ENCODE peak calls at places on chromosomes 12 and 14, in eight cellular contexts. One of them, this sample, is unnamed.

GRCh38 chr12:113167868-113168267 is 17.4 kb downstream of the DDX54 start:
- DNase-seq in astrocyte of the spinal cord: no peak
- DNase-seq in brain microvascular endothelial cell: no peak
- DNase-seq in AG04449: no peak
- DNase-seq in right lobe of liver: no peak
- DNase-seq in glutamatergic neuron: no peak
- DNase-seq in WTC11: no peak
- DNase-seq in GM23338: no peak
- DNase-seq in this sample: no peak

GRCh38 chr12:122190842-122191668 is 8.1 kb downstream of the LRRC43 start:
- DNase-seq in astrocyte of the spinal cord: peak; percentile 50
- DNase-seq in brain microvascular endothelial cell: peak; percentile 62
- DNase-seq in AG04449: no peak
- DNase-seq in right lobe of liver: peak; percentile 64
- DNase-seq in glutamatergic neuron: peak; percentile 82
- DNase-seq in WTC11: peak; percentile 86
- DNase-seq in GM23338: peak; percentile 88
- DNase-seq in this sample: no peak

GRCh38 chr12:124744659-124745467 is 118.8 kb downstream of the SCARB1 start:
- DNase-seq in astrocyte of the spinal cord: no peak
- DNase-seq in brain microvascular endothelial cell: no peak
- DNase-seq in AG04449: no peak
- DNase-seq in right lobe of liver: no peak
- DNase-seq in glutamatergic neuron: peak; percentile 57
- DNase-seq in WTC11: peak; percentile 59
- DNase-seq in GM23338: peak; percentile 82
- DNase-seq in this sample: no peak

GRCh38 chr12:117832459-117833457 is 136.0 kb downstream of the KSR2 start:
- DNase-seq in astrocyte of the spinal cord: peak; percentile 46
- DNase-seq in brain microvascular endothelial cell: no peak
- DNase-seq in AG04449: no peak
- DNase-seq in right lobe of liver: no peak
- DNase-seq in glutamatergic neuron: no peak
- DNase-seq in WTC11: no peak
- DNase-seq in GM23338: no peak
- DNase-seq in this sample: no peak

GRCh38 chr12:93090768-93091172 is 161.7 kb upstream of the EEA1 start:
- DNase-seq in astrocyte of the spinal cord: peak; percentile 85
- DNase-seq in brain microvascular endothelial cell: peak; percentile 46
- DNase-seq in AG04449: no peak
- DNase-seq in right lobe of liver: no peak
- DNase-seq in glutamatergic neuron: no peak
- DNase-seq in WTC11: no peak
- DNase-seq in GM23338: no peak
- DNase-seq in this sample: no peak

GRCh38 chr12:38469689-38470088 is 153.1 kb downstream of the ALG10B start:
- DNase-seq in astrocyte of the spinal cord: no peak
- DNase-seq in brain microvascular endothelial cell: no peak
- DNase-seq in AG04449: no peak
- DNase-seq in right lobe of liver: no peak
- DNase-seq in glutamatergic neuron: no peak
- DNase-seq in WTC11: no peak
- DNase-seq in GM23338: no peak
- DNase-seq in this sample: no peak

GRCh38 chr14:29352681-29353080 is 575.0 kb downstream of the PRKD1 start:
- DNase-seq in astrocyte of the spinal cord: no peak
- DNase-seq in brain microvascular endothelial cell: no peak
- DNase-seq in AG04449: no peak
- DNase-seq in right lobe of liver: no peak
- DNase-seq in glutamatergic neuron: no peak
- DNase-seq in WTC11: no peak
- DNase-seq in GM23338: no peak
- DNase-seq in this sample: no peak

GRCh38 chr14:33237102-33237501 is 298.4 kb downstream of the NPAS3 start:
- DNase-seq in astrocyte of the spinal cord: no peak
- DNase-seq in brain microvascular endothelial cell: no peak
- DNase-seq in AG04449: no peak
- DNase-seq in right lobe of liver: no peak
- DNase-seq in glutamatergic neuron: no peak
- DNase-seq in WTC11: no peak
- DNase-seq in GM23338: peak; percentile 51
- DNase-seq in this sample: peak; percentile 70

GRCh38 chr12:130070017-130070653 is 92.1 kb upstream of the FZD10 start:
- DNase-seq in astrocyte of the spinal cord: no peak
- DNase-seq in brain microvascular endothelial cell: no peak
- DNase-seq in AG04449: no peak
- DNase-seq in right lobe of liver: no peak
- DNase-seq in glutamatergic neuron: no peak
- DNase-seq in WTC11: no peak
- DNase-seq in GM23338: no peak
- DNase-seq in this sample: no peak

GRCh38 chr12:131604146-131604844 is 106.6 kb upstream of the SFSWAP start:
- DNase-seq in astrocyte of the spinal cord: no peak
- DNase-seq in brain microvascular endothelial cell: no peak
- DNase-seq in AG04449: no peak
- DNase-seq in right lobe of liver: no peak
- DNase-seq in glutamatergic neuron: no peak
- DNase-seq in WTC11: no peak
- DNase-seq in GM23338: no peak
- DNase-seq in this sample: no peak

GRCh38 chr14:36553650-36554260 is 28.7 kb downstream of the NKX2-8 start:
- DNase-seq in astrocyte of the spinal cord: peak; percentile 57
- DNase-seq in brain microvascular endothelial cell: peak; percentile 25
- DNase-seq in AG04449: peak; percentile 2
- DNase-seq in right lobe of liver: no peak
- DNase-seq in glutamatergic neuron: no peak
- DNase-seq in WTC11: no peak
- DNase-seq in GM23338: peak; percentile 77
- DNase-seq in this sample: peak; percentile 1

GRCh38 chr12:49893753-49894752 is 9.6 kb downstream of the FAIM2 start:
- DNase-seq in astrocyte of the spinal cord: peak; percentile 20
- DNase-seq in brain microvascular endothelial cell: no peak
- DNase-seq in AG04449: no peak
- DNase-seq in right lobe of liver: no peak
- DNase-seq in glutamatergic neuron: no peak
- DNase-seq in WTC11: no peak
- DNase-seq in GM23338: no peak
- DNase-seq in this sample: no peak

GRCh38 chr12:128069359-128069997 is 197.5 kb upstream of the TMEM132C start:
- DNase-seq in astrocyte of the spinal cord: peak; percentile 68
- DNase-seq in brain microvascular endothelial cell: peak; percentile 59
- DNase-seq in AG04449: peak; percentile 46
- DNase-seq in right lobe of liver: peak; percentile 29
- DNase-seq in glutamatergic neuron: peak; percentile 52
- DNase-seq in WTC11: peak; percentile 19
- DNase-seq in GM23338: peak; percentile 60
- DNase-seq in this sample: peak; percentile 20

GRCh38 chr14:84403585-84403984 is 1126.4 kb upstream of the FLRT2 start:
- DNase-seq in astrocyte of the spinal cord: no peak
- DNase-seq in brain microvascular endothelial cell: no peak
- DNase-seq in AG04449: no peak
- DNase-seq in right lobe of liver: no peak
- DNase-seq in glutamatergic neuron: no peak
- DNase-seq in WTC11: peak; percentile 32
- DNase-seq in GM23338: peak; percentile 68
- DNase-seq in this sample: peak; percentile 57

GRCh38 chr14:101950516-101951215 is 13.7 kb upstream of the DYNC1H1 start:
- DNase-seq in astrocyte of the spinal cord: no peak
- DNase-seq in brain microvascular endothelial cell: no peak
- DNase-seq in AG04449: no peak
- DNase-seq in right lobe of liver: no peak
- DNase-seq in glutamatergic neuron: no peak
- DNase-seq in WTC11: no peak
- DNase-seq in GM23338: no peak
- DNase-seq in this sample: no peak

GRCh38 chr14:101947577-101947903 is 16.8 kb upstream of the DYNC1H1 start:
- DNase-seq in astrocyte of the spinal cord: no peak
- DNase-seq in brain microvascular endothelial cell: no peak
- DNase-seq in AG04449: no peak
- DNase-seq in right lobe of liver: no peak
- DNase-seq in glutamatergic neuron: no peak
- DNase-seq in WTC11: no peak
- DNase-seq in GM23338: peak; percentile 11
- DNase-seq in this sample: no peak

GRCh38 chr14:101948666-101949205 is 15.6 kb upstream of the DYNC1H1 start:
- DNase-seq in astrocyte of the spinal cord: no peak
- DNase-seq in brain microvascular endothelial cell: no peak
- DNase-seq in AG04449: no peak
- DNase-seq in right lobe of liver: peak; percentile 49
- DNase-seq in glutamatergic neuron: peak; percentile 30
- DNase-seq in WTC11: no peak
- DNase-seq in GM23338: peak; percentile 12
- DNase-seq in this sample: no peak

GRCh38 chr14:101950100-101950499 is 14.3 kb upstream of the DYNC1H1 start:
- DNase-seq in astrocyte of the spinal cord: no peak
- DNase-seq in brain microvascular endothelial cell: no peak
- DNase-seq in AG04449: no peak
- DNase-seq in right lobe of liver: no peak
- DNase-seq in glutamatergic neuron: no peak
- DNase-seq in WTC11: no peak
- DNase-seq in GM23338: no peak
- DNase-seq in this sample: no peak

GRCh38 chr14:101947904-101948665 is 16.3 kb upstream of the DYNC1H1 start:
- DNase-seq in astrocyte of the spinal cord: peak; percentile 100
- DNase-seq in brain microvascular endothelial cell: peak; percentile 100
- DNase-seq in AG04449: peak; percentile 98
- DNase-seq in right lobe of liver: peak; percentile 100
- DNase-seq in glutamatergic neuron: peak; percentile 100
- DNase-seq in WTC11: peak; percentile 100
- DNase-seq in GM23338: peak; percentile 100
- DNase-seq in this sample: peak; percentile 100
- TF ChIP-seq CTCF in astrocyte of the spinal cord: no peak
- TF ChIP-seq CTCF in brain microvascular endothelial cell: no peak
- TF ChIP-seq CTCF in AG04449: no peak
- TF ChIP-seq CTCF in right lobe of liver: no peak
- TF ChIP-seq CTCF in glutamatergic neuron: no peak
- TF ChIP-seq CTCF in WTC11: no peak
- TF ChIP-seq CTCF in GM23338: no peak
- TF ChIP-seq CTCF in this sample: no peak

GRCh38 chr12:96399919-96400630 is at the start of gene CDK17:
- DNase-seq in astrocyte of the spinal cord: peak; percentile 90
- DNase-seq in brain microvascular endothelial cell: peak; percentile 80
- DNase-seq in AG04449: no peak
- DNase-seq in right lobe of liver: peak; percentile 84
- DNase-seq in glutamatergic neuron: peak; percentile 88
- DNase-seq in WTC11: peak; percentile 69
- DNase-seq in GM23338: peak; percentile 75
- DNase-seq in this sample: no peak

GRCh38 chr12:96399081-96399918 is 939 bp downstream of the CDK17 start:
- DNase-seq in astrocyte of the spinal cord: peak; percentile 75
- DNase-seq in brain microvascular endothelial cell: peak; percentile 55
- DNase-seq in AG04449: no peak
- DNase-seq in right lobe of liver: peak; percentile 84
- DNase-seq in glutamatergic neuron: peak; percentile 83
- DNase-seq in WTC11: peak; percentile 41
- DNase-seq in GM23338: peak; percentile 55
- DNase-seq in this sample: no peak

GRCh38 chr12:96402061-96402460 is 1.8 kb upstream of the CDK17 start:
- DNase-seq in astrocyte of the spinal cord: no peak
- DNase-seq in brain microvascular endothelial cell: no peak
- DNase-seq in AG04449: no peak
- DNase-seq in right lobe of liver: no peak
- DNase-seq in glutamatergic neuron: no peak
- DNase-seq in WTC11: peak; percentile 46
- DNase-seq in GM23338: peak; percentile 77
- DNase-seq in this sample: no peak

GRCh38 chr12:96401061-96401871 is 1.0 kb upstream of the CDK17 start:
- DNase-seq in astrocyte of the spinal cord: peak; percentile 91
- DNase-seq in brain microvascular endothelial cell: peak; percentile 61
- DNase-seq in AG04449: peak; percentile 61
- DNase-seq in right lobe of liver: peak; percentile 32
- DNase-seq in glutamatergic neuron: no peak
- DNase-seq in WTC11: no peak
- DNase-seq in GM23338: peak; percentile 53
- DNase-seq in this sample: no peak

GRCh38 chr12:96400631-96401060 is 407 bp upstream of the CDK17 start:
- DNase-seq in astrocyte of the spinal cord: peak; percentile 71
- DNase-seq in brain microvascular endothelial cell: peak; percentile 43
- DNase-seq in AG04449: no peak
- DNase-seq in right lobe of liver: no peak
- DNase-seq in glutamatergic neuron: no peak
- DNase-seq in WTC11: no peak
- DNase-seq in GM23338: no peak
- DNase-seq in this sample: no peak
- TF ChIP-seq CTCF in astrocyte of the spinal cord: no peak
- TF ChIP-seq CTCF in brain microvascular endothelial cell: no peak
- TF ChIP-seq CTCF in AG04449: no peak
- TF ChIP-seq CTCF in right lobe of liver: no peak
- TF ChIP-seq CTCF in glutamatergic neuron: no peak
- TF ChIP-seq CTCF in WTC11: no peak
- TF ChIP-seq CTCF in GM23338: no peak
- TF ChIP-seq CTCF in this sample: no peak

DNA sequence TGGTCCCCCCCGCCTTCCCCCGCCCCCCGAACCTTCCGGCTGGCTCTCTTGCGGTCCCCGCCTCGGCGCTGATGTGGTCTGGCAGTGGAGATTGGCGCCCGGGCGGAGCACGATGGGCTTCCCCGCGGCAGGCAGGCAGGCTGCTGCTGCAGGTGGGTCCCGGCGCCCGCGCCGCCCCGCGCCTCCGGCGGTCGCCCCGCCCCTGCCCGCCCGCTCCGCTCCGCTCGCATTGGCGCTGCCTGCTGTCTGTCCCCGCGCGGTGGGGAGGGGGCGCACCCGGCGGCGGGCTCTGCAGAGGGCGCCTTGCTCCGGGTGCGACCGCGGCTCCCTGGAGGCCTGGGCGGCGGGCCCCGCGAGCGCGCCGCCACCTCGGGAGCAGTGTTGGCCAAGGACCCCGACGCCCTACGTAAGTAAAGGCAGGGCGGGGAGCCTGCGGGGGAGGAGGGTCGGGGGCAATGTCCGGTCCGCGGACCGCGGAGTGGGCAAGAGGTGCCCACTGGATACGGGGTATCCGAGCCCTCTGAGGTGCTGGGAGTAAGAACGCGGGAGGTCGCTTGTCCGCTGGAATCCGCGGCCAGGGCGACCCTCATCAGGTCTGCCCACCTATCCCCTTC is at the start of gene AKAP5:
- DNase-seq in astrocyte of the spinal cord: peak; percentile 23
- DNase-seq in brain microvascular endothelial cell: no peak
- DNase-seq in AG04449: no peak
- DNase-seq in right lobe of liver: peak; percentile 70
- DNase-seq in glutamatergic neuron: peak; percentile 78
- DNase-seq in WTC11: peak; percentile 87
- DNase-seq in GM23338: peak; percentile 91
- DNase-seq in this sample: no peak
- TF ChIP-seq CTCF in astrocyte of the spinal cord: no peak
- TF ChIP-seq CTCF in brain microvascular endothelial cell: no peak
- TF ChIP-seq CTCF in AG04449: no peak
- TF ChIP-seq CTCF in right lobe of liver: no peak
- TF ChIP-seq CTCF in glutamatergic neuron: no peak
- TF ChIP-seq CTCF in WTC11: no peak
- TF ChIP-seq CTCF in GM23338: no peak
- TF ChIP-seq CTCF in this sample: no peak

DNA sequence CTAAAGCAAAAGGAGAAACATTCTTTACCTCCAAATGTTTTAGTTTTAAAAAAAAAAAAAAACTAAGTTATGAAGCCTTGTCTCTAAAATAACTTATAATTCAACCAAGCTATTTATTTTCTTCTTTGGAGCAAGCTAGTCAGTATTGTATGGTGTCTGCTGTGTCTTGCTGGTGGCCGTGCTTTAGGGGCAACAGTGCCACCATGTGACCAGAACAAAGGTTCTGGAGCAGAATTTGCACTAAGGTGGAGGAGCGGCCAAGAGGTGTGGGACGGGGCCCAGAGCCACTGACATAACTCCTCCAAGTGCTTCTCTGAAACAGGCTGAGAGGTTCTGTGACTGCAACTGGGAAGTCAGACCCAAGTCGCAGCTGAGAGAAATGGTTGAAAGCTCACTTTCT is 4.5 kb downstream of the FICD start:
- DNase-seq in astrocyte of the spinal cord: no peak
- DNase-seq in brain microvascular endothelial cell: no peak
- DNase-seq in AG04449: no peak
- DNase-seq in right lobe of liver: no peak
- DNase-seq in glutamatergic neuron: no peak
- DNase-seq in WTC11: peak; percentile 34
- DNase-seq in GM23338: peak; percentile 47
- DNase-seq in this sample: no peak
- TF ChIP-seq CTCF in astrocyte of the spinal cord: no peak
- TF ChIP-seq CTCF in brain microvascular endothelial cell: peak; percentile 22
- TF ChIP-seq CTCF in AG04449: no peak
- TF ChIP-seq CTCF in right lobe of liver: no peak
- TF ChIP-seq CTCF in glutamatergic neuron: no peak
- TF ChIP-seq CTCF in WTC11: no peak
- TF ChIP-seq CTCF in GM23338: peak; percentile 37
- TF ChIP-seq CTCF in this sample: no peak

This sample was measured in retinal pigment epithelial cell.